ENCODE peak calls at places on chromosomes 11 and 22, in nine cellular contexts. C, X, Y, J, W, D, N, I and O are unnamed samples.
A peak's percentile ranks its signal among the peaks of the same experiment; 100 is the strongest.

GRCh38 chr22:17266261-17266971 is 47.2 kb upstream of the ADA2 start:
- DNase-seq in J (peak; percentile 89), D (no peak), C (no peak), I (no peak), W (no peak), Y (no peak), X (no peak), N (no peak), O (no peak)

GRCh38 chr11:113540416-113541330 is 65.5 kb upstream of the DRD2 start:
- DNase-seq in D (no peak), C (no peak), X (no peak), J (peak; percentile 77), W (no peak), I (no peak), N (no peak), Y (no peak), O (no peak)

GRCh38 chr22:49544286-49544685 is 283.4 kb downstream of the BRD1 start:
- DNase-seq in X (no peak), W (no peak), C (no peak), Y (no peak), J (no peak), N (no peak), D (no peak), I (no peak), O (no peak)

GRCh38 chr22:38124236-38124974 is 13.9 kb upstream of the BAIAP2L2 start:
- DNase-seq in W (no peak), D (no peak), C (no peak), N (no peak), I (no peak), X (no peak), Y (no peak), J (peak; percentile 71), O (peak; percentile 68)

GRCh38 chr11:67561971-67562560 is 21.5 kb upstream of the GSTP1 start:
- DNase-seq in C (peak; percentile 50), Y (no peak), X (no peak), J (no peak), D (peak; percentile 80), W (no peak), I (no peak), N (no peak), O (no peak)

GRCh38 chr11:27718346-27718852 is 18.1 kb upstream of the BDNF start:
- DNase-seq in Y (no peak), J (peak; percentile 87), X (no peak), D (peak; percentile 67), C (peak; percentile 79), I (no peak), N (no peak), W (no peak), O (peak; percentile 73)

GRCh38 chr22:23182289-23183106 is 2.2 kb downstream of the BCR start:
- DNase-seq in N (no peak), J (no peak), C (peak; percentile 72), X (peak; percentile 97), W (peak; percentile 82), Y (peak; percentile 42), I (no peak), D (no peak), O (peak; percentile 71)

GRCh38 chr22:24120029-24120428 is 61.3 kb upstream of the SUSD2 start:
- DNase-seq in N (no peak), D (no peak), I (no peak), W (no peak), X (no peak), C (no peak), J (no peak), Y (no peak), O (no peak)

GRCh38 chr22:37178350-37179125 is 9.5 kb downstream of the C1QTNF6 start:
- DNase-seq in Y (no peak), X (peak; percentile 58), C (no peak), D (peak; percentile 30), W (no peak), J (no peak), N (peak; percentile 65), I (no peak), O (no peak)

DNA sequence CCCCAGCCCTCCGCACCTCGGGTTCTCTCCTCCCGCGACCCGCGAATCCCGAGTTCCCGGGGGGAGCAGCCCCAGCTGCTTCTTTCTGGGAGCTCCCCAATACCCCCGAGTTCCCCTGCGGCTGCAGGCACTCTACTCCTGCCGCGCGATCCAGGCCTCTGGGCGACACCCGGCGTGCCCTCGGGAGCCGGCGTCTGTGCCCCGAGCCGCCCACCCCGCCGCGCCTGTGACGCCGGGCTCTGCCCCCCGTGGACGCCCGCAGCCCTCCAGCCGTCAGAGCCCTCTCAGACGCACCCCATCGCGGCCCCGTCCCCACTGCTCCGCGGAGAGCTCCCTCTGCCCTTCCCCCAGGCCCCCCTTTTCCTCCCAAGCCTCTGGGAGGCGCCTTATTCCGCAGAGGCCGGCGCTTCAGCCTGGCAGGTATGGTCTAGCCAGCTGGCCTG is 422 bp downstream of the GLB1L2 start:
- DNase-seq in W (no peak), D (peak; percentile 48), X (no peak), N (no peak), J (peak; percentile 56), Y (no peak), I (no peak), C (no peak), O (no peak)
- TF ChIP-seq CTCF in W (no peak), D (no peak), X (no peak), N (no peak), J (peak; percentile 14), Y (no peak), I (no peak), C (no peak), O (no peak)

DNA sequence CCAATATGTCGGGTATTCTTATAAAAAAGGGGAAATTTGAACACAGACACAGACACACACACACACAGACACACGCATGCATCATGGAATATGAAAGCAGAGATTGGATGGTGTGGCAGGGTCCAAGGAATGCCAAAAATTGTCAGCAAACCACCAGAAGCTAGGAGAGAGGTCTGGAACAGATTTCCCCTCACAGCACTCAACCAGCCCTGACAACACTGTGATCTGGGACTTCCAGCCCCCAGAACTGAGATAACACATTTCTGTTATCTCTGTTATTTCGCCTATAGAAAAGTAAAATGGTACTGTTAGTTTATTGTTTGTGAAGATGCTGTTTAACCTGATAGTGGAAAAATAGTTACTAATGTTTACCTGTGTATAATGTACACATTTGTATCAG is 145.4 kb upstream of the ZBED5 start:
- DNase-seq in W (no peak), J (no peak), Y (no peak), X (no peak), I (no peak), N (no peak), C (no peak), D (no peak), O (no peak)
- H3K27ac ChIP-seq in W (no peak overlapping the region), J (no peak overlapping the region), Y (no peak overlapping the region), X (no peak overlapping the region), I (no peak overlapping the region), N (no peak overlapping the region), C (no peak overlapping the region), D (no peak overlapping the region), O (no peak overlapping the region)

GRCh38 chr22:19912236-19912999 is 29.2 kb upstream of the COMT start:
- DNase-seq in C (no peak), J (peak; percentile 52), Y (no peak), W (no peak), N (no peak), I (no peak), X (no peak), D (peak; percentile 96), O (no peak)
- TF ChIP-seq CTCF in C (no peak), J (peak; percentile 39), Y (no peak), W (no peak), N (no peak), I (no peak), X (no peak), D (no peak), O (no peak)

DNA sequence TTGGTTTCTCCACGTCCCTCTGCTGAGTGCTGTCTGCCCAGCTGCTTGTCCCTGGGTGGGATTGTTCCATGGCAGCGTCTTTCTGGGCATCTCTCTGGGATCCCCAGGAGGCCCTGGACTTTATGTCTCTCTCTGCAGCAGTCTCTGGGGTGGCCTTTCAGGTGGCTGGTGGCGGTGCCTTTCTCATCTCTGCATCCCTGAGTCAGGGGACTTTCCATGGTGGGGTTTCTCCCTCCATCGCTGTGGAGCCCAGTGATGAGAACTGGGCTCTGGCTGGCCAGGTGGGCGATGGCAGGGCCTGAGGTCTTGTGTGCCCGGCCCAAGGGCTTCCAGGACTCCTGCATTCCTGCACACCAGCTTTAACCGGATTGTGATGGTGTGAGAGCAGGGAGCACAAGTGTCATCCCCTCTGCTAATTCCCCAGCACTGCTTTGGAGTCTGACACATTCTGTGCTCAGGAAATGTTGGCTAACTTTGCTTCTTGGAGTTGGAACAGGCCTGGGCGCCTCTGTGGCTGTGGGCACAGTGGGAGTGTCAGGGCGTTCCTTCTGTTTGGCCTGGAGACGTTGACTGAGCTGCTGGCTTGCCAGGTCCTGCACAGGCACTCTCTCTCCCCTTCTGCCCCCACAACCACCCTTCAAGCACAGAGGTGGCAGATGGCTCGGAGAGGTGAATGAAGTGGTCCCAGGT is 27.9 kb downstream of the FAM83F start:
- DNase-seq in Y (no peak), X (no peak), I (no peak), W (no peak), N (no peak), D (peak; percentile 27), J (no peak), C (no peak), O (no peak)
- H3K27ac ChIP-seq in Y (no peak overlapping the region), X (no peak overlapping the region), I (no peak overlapping the region), W (no peak overlapping the region), N (no peak overlapping the region), D (peak overlapping the region; percentile 43), J (no peak overlapping the region), C (no peak overlapping the region), O (peak overlapping the region; percentile 93)